ENCODE peak calls at places on chromosome 6, in five cellular contexts. B is CD4-positive, alpha-beta T cell; J is CD8-positive, alpha-beta T cell; X is left lung; P is GM13976. L is an unnamed sample.

GRCh38 chr6:101462576-101462975 is 69.1 kb downstream of the GRIK2 start:
- DNase-seq in B (no peak), J (no peak), X (no peak), P (no peak), L (no peak)

GRCh38 chr6:1063671-1064355 is 248.1 kb upstream of the FOXQ1 start:
- DNase-seq in B (no peak), J (no peak), X (no peak), P (no peak), L (no peak)

GRCh38 chr6:170446841-170447560 is 106.1 kb downstream of the PSMB1 start:
- DNase-seq in B (no peak), J (no peak), X (peak), P (no peak), L (no peak)

GRCh38 chr6:112501705-112502104 is 154.6 kb downstream of the RFPL4B start:
- DNase-seq in B (no peak), J (no peak), X (no peak), P (no peak), L (no peak)

GRCh38 chr6:34177181-34177591 is 31.3 kb upstream of the GRM4 start:
- DNase-seq in B (no peak), J (no peak), X (no peak), P (no peak), L (no peak)

GRCh38 chr6:138654715-138655634 is 118.6 kb upstream of the CCDC28A start:
- DNase-seq in B (no peak), J (no peak), X (no peak), P (peak), L (no peak)

GRCh38 chr6:69589626-69590025 is 207.2 kb downstream of the LMBRD1 start:
- DNase-seq in B (no peak), J (no peak), X (no peak), P (no peak), L (no peak)

GRCh38 chr6:63510353-63510686 is 62.0 kb upstream of the LOC128125822 start:
- DNase-seq in B (no peak), J (no peak), X (no peak), P (no peak), L (no peak)

GRCh38 chr6:122622404-122622938 is 12.3 kb downstream of the PKIB start:
- DNase-seq in B (no peak), J (no peak), X (no peak), P (no peak), L (no peak)

GRCh38 chr6:56483929-56484328 is 158.8 kb downstream of the DST start:
- DNase-seq in B (no peak), J (no peak), X (no peak), P (no peak), L (no peak)

GRCh38 chr6:157514659-157515496 is 133.9 kb downstream of the ZDHHC14 start:
- DNase-seq in B (no peak), J (no peak), X (no peak), P (no peak), L (no peak)

GRCh38 chr6:37648465-37649330 is 49.0 kb downstream of the MDGA1 start:
- DNase-seq in B (peak), J (peak), X (no peak), P (peak), L (peak)

GRCh38 chr6:158758464-158758863 is 60.7 kb downstream of the EZR start:
- DNase-seq in B (no peak), J (no peak), X (no peak), P (no peak), L (no peak)

GRCh38 chr6:11232968-11233626 is 629 bp upstream of the NEDD9 start:
- DNase-seq in B (no peak), J (no peak), X (no peak), P (no peak), L (peak)

GRCh38 chr6:11785953-11786579 is 7.5 kb upstream of the ADTRP start:
- DNase-seq in B (no peak), J (no peak), X (no peak), P (peak), L (no peak)

GRCh38 chr6:125251516-125252229 is 50.1 kb downstream of the HDDC2 start:
- DNase-seq in B (no peak), J (no peak), X (no peak), P (no peak), L (no peak)

GRCh38 chr6:124131779-124132178 is 328.1 kb downstream of the NKAIN2 start:
- DNase-seq in B (no peak), J (no peak), X (no peak), P (no peak), L (no peak)

GRCh38 chr6:78832091-78832808 is 35.1 kb upstream of the IRAK1BP1 start:
- DNase-seq in B (no peak), J (no peak), X (no peak), P (no peak), L (no peak)

GRCh38 chr6:43508481-43509141 is 1.5 kb downstream of the LRRC73 start:
- DNase-seq in B (no peak), J (no peak), X (no peak), P (no peak), L (no peak)

GRCh38 chr6:130700397-130700796 is 126.8 kb upstream of the SMLR1 start:
- DNase-seq in B (no peak), J (no peak), X (no peak), P (no peak), L (no peak)

GRCh38 chr6:130694617-130695016 is 132.6 kb upstream of the SMLR1 start:
- DNase-seq in B (no peak), J (no peak), X (no peak), P (no peak), L (no peak)

GRCh38 chr6:130693944-130694343 is 133.3 kb upstream of the SMLR1 start:
- DNase-seq in B (no peak), J (no peak), X (no peak), P (no peak), L (no peak)

GRCh38 chr6:130696806-130697205 is 130.4 kb upstream of the SMLR1 start:
- DNase-seq in B (no peak), J (no peak), X (no peak), P (no peak), L (no peak)

GRCh38 chr6:130697661-130698535 is 129.3 kb upstream of the SMLR1 start:
- DNase-seq in B (peak), J (peak), X (no peak), P (peak), L (no peak)
- TF ChIP-seq CTCF in B (peak), J (peak), X (peak), P (peak), L (peak)

GRCh38 chr6:3746696-3747095 is 4.8 kb downstream of the PXDC1 start:
- DNase-seq in B (no peak), J (no peak), X (no peak), P (no peak), L (no peak)

GRCh38 chr6:3748726-3749389 is 2.7 kb downstream of the PXDC1 start:
- DNase-seq in B (no peak), J (no peak), X (no peak), P (no peak), L (no peak)

GRCh38 chr6:3749390-3749978 is 2.0 kb downstream of the PXDC1 start:
- DNase-seq in B (no peak), J (no peak), X (peak), P (no peak), L (no peak)

GRCh38 chr6:3747100-3747737 is 4.3 kb downstream of the PXDC1 start:
- DNase-seq in B (no peak), J (no peak), X (no peak), P (no peak), L (no peak)

GRCh38 chr6:3748208-3748701 is 3.3 kb downstream of the PXDC1 start:
- DNase-seq in B (no peak), J (no peak), X (peak), P (peak), L (no peak)
- TF ChIP-seq CTCF in B (peak), J (peak), X (peak), P (peak), L (no peak)

GRCh38 chr6:153503810-153504209 is 372.7 kb upstream of the RGS17 start:
- DNase-seq in B (no peak), J (no peak), X (no peak), P (no peak), L (no peak)
- TF ChIP-seq CTCF in B (no peak), J (no peak), X (no peak), P (no peak), L (no peak)

DNA sequence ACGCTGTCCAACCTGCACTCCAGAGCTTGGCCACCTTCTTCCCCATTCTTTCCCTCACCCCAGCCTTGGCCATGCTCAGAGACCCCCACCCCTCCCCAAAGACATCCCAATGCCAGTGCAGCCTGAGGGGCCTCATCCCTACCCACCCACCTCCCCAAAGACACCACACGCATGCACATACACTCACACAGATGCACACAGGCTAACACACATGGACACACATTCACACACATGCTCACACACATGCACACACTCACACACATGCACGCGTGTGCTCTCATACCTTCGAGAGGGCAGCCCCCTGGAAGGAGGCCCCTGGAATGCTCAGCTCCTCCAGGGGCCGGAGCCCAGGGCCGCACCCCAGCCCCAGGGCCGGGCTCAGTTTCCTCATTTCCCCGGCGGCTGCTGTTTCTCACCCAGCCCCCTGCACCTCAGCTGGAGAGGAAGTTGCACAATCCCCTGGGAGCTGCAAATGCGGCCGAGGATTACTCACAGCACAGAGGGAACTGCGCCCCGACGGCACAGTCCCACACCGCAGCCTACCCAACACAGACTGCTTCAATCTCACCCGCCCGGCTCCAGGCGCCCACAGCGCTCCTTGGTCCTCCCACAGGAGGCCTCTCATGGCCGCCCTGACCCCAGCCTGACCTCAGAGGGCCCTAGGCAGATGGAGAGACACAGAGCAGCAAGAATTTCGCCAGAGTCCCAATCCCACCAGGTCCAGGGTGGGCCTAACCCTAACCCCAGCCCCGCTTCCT is 12.1 kb downstream of the TFEB start:
- DNase-seq in B (no peak), J (no peak), X (peak), P (peak), L (peak)
- TF ChIP-seq CTCF in B (no peak), J (no peak), X (peak), P (no peak), L (no peak)

GRCh38 chr6:164628302-164628931 is 681.0 kb downstream of the C6orf118 start:
- DNase-seq in B (no peak), J (no peak), X (no peak), P (no peak), L (no peak)
- TF ChIP-seq CTCF in B (no peak), J (no peak), X (no peak), P (no peak), L (no peak)